ENCODE peak calls at places on chromosome 12, in seven cellular contexts. F is endodermal cell, Q is MM.1S, X is stomach, B is fibroblast of lung, Z is Peyer's patch, Y is esophagus squamous epithelium. W is an unnamed sample. For H3K9me3, the result is how much of the 10 kb centered on the place peaks cover.

GRCh38 chr12:25041006-25041741 is 92.3 kb upstream of the BCAT1 start:
- DNase-seq in Q (no peak), Y (no peak), Z (peak), F (no peak), B (no peak), X (no peak), W (no peak)

GRCh38 chr12:112112423-112113132 is 4.0 kb upstream of the NAA25 start:
- DNase-seq in Z (no peak), B (no peak), Y (no peak), X (peak), Q (no peak), F (peak), W (no peak)

GRCh38 chr12:7868391-7868790 is 4.3 kb downstream of the SLC2A14 start:
- DNase-seq in Y (no peak), F (no peak), B (peak), X (no peak), Q (no peak), Z (no peak), W (no peak)

GRCh38 chr12:110176745-110177144 is 52.6 kb downstream of the IFT81 start:
- DNase-seq in Z (no peak), Y (no peak), Q (no peak), F (no peak), X (no peak), B (peak), W (no peak)

GRCh38 chr12:130013771-130014484 is 110.1 kb upstream of the TMEM132D start:
- DNase-seq in Y (no peak), F (peak), Z (no peak), X (peak), B (peak), Q (no peak), W (peak)

GRCh38 chr12:109418848-109419474 is 58.1 kb downstream of the KCTD10 start:
- DNase-seq in B (no peak), Z (no peak), Y (no peak), F (no peak), X (no peak), Q (no peak), W (no peak)

GRCh38 chr12:79337891-79338290 is 352.9 kb downstream of the PAWR start:
- DNase-seq in X (no peak), Y (no peak), F (no peak), B (no peak), Z (no peak), Q (no peak), W (no peak)

GRCh38 chr12:100166232-100166631 is 23.6 kb upstream of the BLTP3B start:
- DNase-seq in X (no peak), Z (no peak), F (no peak), Q (no peak), Y (no peak), B (no peak), W (no peak)

GRCh38 chr12:113322353-113322752 is 12.6 kb downstream of the SLC8B1 start:
- DNase-seq in X (no peak), F (no peak), Z (no peak), Q (peak), B (peak), Y (no peak), W (no peak)

GRCh38 chr12:121443193-121443829 is 43.4 kb downstream of the RNF34 start:
- DNase-seq in Y (no peak), F (peak), B (peak), Q (peak), X (peak), Z (peak), W (peak)

GRCh38 chr12:22333751-22334695 is 484 bp downstream of the ST8SIA1 start:
- DNase-seq in B (no peak), Z (no peak), X (no peak), Y (no peak), F (peak), Q (no peak), W (no peak)

GRCh38 chr12:116601933-116602809 is 43.0 kb downstream of the MAP1LC3B2 start:
- DNase-seq in Q (no peak), Y (no peak), X (no peak), B (no peak), F (no peak), Z (no peak), W (no peak)

GRCh38 chr12:95674631-95675030 is 115.9 kb downstream of the NTN4 start:
- DNase-seq in Z (no peak), B (no peak), Y (no peak), X (no peak), F (no peak), Q (no peak), W (no peak)

GRCh38 chr12:23399402-23399933 is 550.0 kb downstream of the SOX5 start:
- DNase-seq in X (no peak), B (no peak), Q (no peak), Y (no peak), F (no peak), Z (no peak), W (no peak)

GRCh38 chr12:108477055-108477880 is 37.8 kb upstream of the FICD start:
- DNase-seq in Z (no peak), B (no peak), F (peak), X (no peak), Q (peak), Y (no peak), W (no peak)

GRCh38 chr12:120847392-120848157 is 56.6 kb downstream of the SPPL3 start:
- DNase-seq in X (no peak), F (no peak), Q (peak), B (no peak), Z (no peak), Y (no peak), W (no peak)

GRCh38 chr12:113664224-113664681 is 192.6 kb upstream of the LHX5 start:
- DNase-seq in Z (no peak), B (no peak), Q (no peak), X (no peak), F (no peak), Y (no peak), W (no peak)

GRCh38 chr12:19031032-19031431 is 98.5 kb upstream of the PLEKHA5 start:
- DNase-seq in Z (no peak), F (no peak), B (peak), Q (no peak), X (no peak), Y (no peak), W (no peak)

GRCh38 chr12:31620311-31620710 is 29.4 kb upstream of the DENND5B start:
- DNase-seq in Z (no peak), B (peak), Q (no peak), Y (no peak), X (no peak), F (no peak), W (no peak)

GRCh38 chr12:52316290-52316689 is 4.9 kb downstream of the KRT83 start:
- DNase-seq in Z (no peak), B (no peak), Q (no peak), F (no peak), X (no peak), Y (no peak), W (no peak)

GRCh38 chr12:60832300-60832699 is 1236.5 kb downstream of the SLC16A7 start:
- DNase-seq in B (no peak), Q (no peak), F (no peak), Y (no peak), X (no peak), Z (no peak), W (no peak)

GRCh38 chr12:25587346-25587745 is 34.3 kb upstream of the LMNTD1 start:
- DNase-seq in Q (no peak), F (no peak), Z (no peak), Y (no peak), X (no peak), B (no peak), W (no peak)

GRCh38 chr12:117012189-117012805 is 86.9 kb downstream of the TESC start:
- DNase-seq in Q (no peak), F (no peak), Z (no peak), X (no peak), B (peak), Y (no peak), W (no peak)

GRCh38 chr12:26821212-26821701 is 11.7 kb downstream of the ITPR2 start:
- DNase-seq in B (peak), Y (no peak), X (no peak), F (no peak), Z (no peak), Q (no peak), W (no peak)

GRCh38 chr12:5578775-5579174 is 146.9 kb downstream of the NTF3 start:
- DNase-seq in Q (no peak), B (no peak), X (no peak), Y (no peak), Z (no peak), F (no peak), W (no peak)

GRCh38 chr12:9646794-9647622 is 22.5 kb upstream of the CLEC2D start:
- DNase-seq in B (peak), Y (no peak), X (no peak), F (peak), Q (no peak), Z (no peak), W (no peak)

GRCh38 chr12:113291586-113291985 is 43.3 kb downstream of the SLC8B1 start:
- DNase-seq in Y (no peak), Z (no peak), X (no peak), Q (no peak), F (no peak), B (no peak), W (no peak)

GRCh38 chr12:95701275-95701674 is 89.3 kb downstream of the NTN4 start:
- DNase-seq in F (no peak), Q (no peak), Z (no peak), Y (no peak), X (no peak), B (peak), W (no peak)

GRCh38 chr12:114508529-114509129 is 102.7 kb upstream of the TBX5 start:
- DNase-seq in Q (peak), X (peak), F (peak), Z (peak), Y (no peak), B (peak), W (peak)

GRCh38 chr12:96108321-96108720 is 72.9 kb upstream of the LTA4H start:
- DNase-seq in X (no peak), Q (no peak), F (peak), Y (no peak), Z (no peak), B (peak), W (peak)

GRCh38 chr12:103043531-103044445 is 86.3 kb downstream of the ASCL1 start:
- DNase-seq in Y (no peak), Q (no peak), X (no peak), B (no peak), Z (no peak), F (no peak), W (no peak)

GRCh38 chr12:101935769-101936741 is 58.7 kb downstream of the DRAM1 start:
- DNase-seq in Q (peak), X (no peak), F (peak), B (peak), Z (no peak), Y (no peak), W (peak)

DNA sequence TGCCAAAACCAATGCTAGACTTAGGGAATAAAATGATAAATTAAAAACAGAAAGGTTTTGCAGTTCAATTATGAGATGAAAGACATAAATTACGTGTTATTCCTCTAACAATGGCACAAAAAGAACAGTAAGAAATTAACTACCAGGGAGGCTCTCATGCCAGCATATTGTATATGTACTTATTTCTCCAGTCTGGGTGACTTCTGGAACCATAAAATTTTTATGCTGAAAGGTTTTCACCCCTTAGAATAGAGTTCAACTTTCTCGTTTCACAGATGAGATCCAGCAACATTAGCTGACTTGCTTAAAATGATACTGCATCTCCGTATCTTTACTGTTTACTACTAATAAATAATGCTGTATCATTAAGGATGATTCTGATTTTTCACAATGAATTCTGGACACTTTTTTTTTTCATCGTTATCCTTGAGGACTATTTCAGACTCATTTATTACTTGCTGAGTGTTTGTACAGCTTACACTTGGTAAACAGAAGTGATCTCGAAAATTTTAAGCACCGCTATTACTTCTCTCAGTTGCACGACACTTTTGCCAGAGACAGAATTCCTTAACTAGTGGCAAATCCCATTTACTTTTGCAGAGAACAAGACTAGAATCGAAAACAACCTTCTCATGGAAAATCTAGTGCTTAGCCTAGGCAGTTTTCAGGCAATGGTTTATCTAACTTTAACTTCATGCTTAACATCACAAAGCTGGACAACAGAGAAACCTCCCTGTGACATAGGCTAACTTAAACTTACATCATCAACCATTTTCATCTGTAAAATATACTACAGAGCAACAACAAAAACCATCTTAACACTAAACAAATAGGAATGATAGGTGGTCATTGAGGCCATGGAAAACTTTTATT is 2.7 kb downstream of the RSRC2 start:
- DNase-seq in Z (no peak), F (no peak), Y (no peak), B (no peak), X (no peak), Q (no peak), W (no peak)
- H3K27ac ChIP-seq in Z (no peak), F (no peak), Y (peak), B (peak), X (no peak), Q (no peak), W (no peak)

GRCh38 chr12:55142896-55143870 is 17.0 kb downstream of the OR9K2 start:
- DNase-seq in Y (no peak), Z (no peak), B (peak), Q (peak), X (peak), F (peak), W (no peak)
- TF ChIP-seq CTCF in Y (peak), Z (peak), B (peak), Q (peak), X (no peak), F (peak), W (peak)

GRCh38 chr12:67271976-67272375 is 2.8 kb downstream of the CAND1 start:
- DNase-seq in F (no peak), Q (no peak), Y (no peak), X (no peak), B (peak), Z (no peak), W (no peak)

GRCh38 chr12:67276469-67276868 is 7.3 kb downstream of the CAND1 start:
- DNase-seq in Y (no peak), B (peak), X (no peak), Z (no peak), Q (no peak), F (no peak), W (no peak)

GRCh38 chr12:67274186-67274585 is 5.0 kb downstream of the CAND1 start:
- DNase-seq in B (no peak), F (no peak), Y (no peak), X (no peak), Q (peak), Z (no peak), W (no peak)

GRCh38 chr12:67279637-67280036 is 10.5 kb downstream of the CAND1 start:
- DNase-seq in F (no peak), B (no peak), X (no peak), Y (no peak), Q (no peak), Z (no peak), W (no peak)

DNA sequence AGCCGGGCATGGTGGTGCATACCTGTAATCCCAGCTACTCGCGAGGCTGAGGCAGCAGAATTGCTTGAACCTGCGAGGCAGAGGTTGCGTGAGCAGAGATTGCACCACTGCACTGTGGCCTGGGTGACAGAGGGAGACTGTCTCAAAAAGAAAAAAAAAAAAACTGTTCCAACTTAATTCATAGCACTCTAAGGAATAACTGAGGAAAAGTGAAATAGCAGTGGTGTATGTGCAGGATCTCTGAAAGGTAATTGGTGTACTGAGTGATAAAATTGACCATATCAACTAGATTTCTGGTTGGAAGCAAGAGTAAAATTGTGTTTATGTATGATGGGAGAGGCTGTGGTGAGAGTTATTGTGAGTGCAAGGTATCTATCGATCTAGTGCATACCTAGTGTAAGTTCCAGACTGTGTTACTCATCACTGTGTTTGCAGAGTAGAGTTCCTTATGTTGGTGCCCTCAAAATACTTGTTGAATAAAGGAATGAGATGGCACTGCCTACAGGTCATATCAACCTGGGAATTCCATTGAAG is 6.3 kb downstream of the CAND1 start:
- DNase-seq in Y (no peak), Z (no peak), F (no peak), Q (no peak), B (peak), X (no peak), W (no peak)
- H3K9me3 ChIP-seq in Y (under half), Z (under half), F (under half), Q (under half), B (under half), X (under half), W (under half)

DNA sequence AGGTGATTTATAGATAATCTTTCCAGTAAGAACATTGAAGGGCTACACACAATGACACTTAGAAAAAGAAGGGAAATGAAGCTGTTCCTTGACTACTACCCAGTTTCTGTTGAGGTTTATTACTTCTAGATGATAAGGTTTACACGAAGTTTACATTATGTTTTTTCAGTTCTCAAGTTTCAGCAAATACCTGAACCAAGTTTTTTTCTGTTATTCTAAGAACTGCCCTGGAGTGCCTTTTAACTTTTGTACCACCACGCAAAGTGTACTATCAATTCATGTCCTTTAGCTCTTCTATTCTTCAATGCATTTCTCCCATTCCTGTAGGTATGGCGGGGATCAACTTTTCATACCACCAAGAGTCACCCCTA is 5.8 kb downstream of the FBXL14 start:
- DNase-seq in X (no peak), Y (no peak), Z (no peak), Q (no peak), B (no peak), F (no peak), W (no peak)
- H3K27ac ChIP-seq in X (peak), Y (peak), Z (no peak), Q (no peak), B (no peak), F (no peak), W (peak)

GRCh38 chr12:124771462-124772361 is 92.0 kb downstream of the SCARB1 start:
- DNase-seq in Y (no peak), B (peak), Q (peak), X (peak), F (peak), Z (peak), W (peak)
- TF ChIP-seq CTCF in Y (peak), B (peak), Q (peak), X (peak), F (peak), Z (peak), W (peak)

W was measured in left ventricle myocardium inferior.